ENCODE peak calls at places on chromosomes 4 and X, in four cellular contexts. T is trophoblast cell, E is mesenchymal stem cell, I is H1. L is an unnamed sample.
A peak's percentile ranks its signal among the peaks of the same experiment; 100 is the strongest.

GRCh38 chr4:110619401-110620247 is 3.3 kb downstream of the PITX2 start:
- DNase-seq in E (peak; percentile 81), I (peak; percentile 71), T (no peak), L (peak; percentile 57)

GRCh38 chr4:25021206-25021605 is 9.5 kb downstream of the LGI2 start:
- DNase-seq in E (no peak), I (no peak), T (peak; percentile 17), L (no peak)

GRCh38 chr4:42628740-42629139 is 28.2 kb downstream of the ATP8A1 start:
- DNase-seq in T (no peak), E (no peak), I (no peak), L (no peak)

GRCh38 chrX:11970935-11971334 is 167.3 kb upstream of the FRMPD4 start:
- DNase-seq in I (no peak), E (no peak), T (no peak), L (no peak)

GRCh38 chr4:76687730-76688441 is 210.1 kb downstream of the SOWAHB start:
- DNase-seq in E (peak; percentile 18), T (no peak), I (no peak), L (no peak)

GRCh38 chr4:100841911-100842310 is 324.1 kb upstream of the EMCN start:
- DNase-seq in I (no peak), T (no peak), E (peak; percentile 63), L (no peak)

GRCh38 chr4:176150283-176150682 is 45.1 kb downstream of the SPATA4 start:
- DNase-seq in E (peak; percentile 32), T (peak; percentile 5), I (no peak), L (no peak)

GRCh38 chr4:147479817-147480216 is 1.1 kb upstream of the EDNRA start:
- DNase-seq in I (no peak), T (no peak), E (peak; percentile 49), L (no peak)

GRCh38 chrX:105876658-105877057 is 54.3 kb downstream of the NRK start:
- DNase-seq in T (no peak), E (peak; percentile 18), I (no peak), L (peak; percentile 0)

GRCh38 chrX:2485460-2485753 is 15.4 kb downstream of the DHRSX start:
- DNase-seq in I (no peak), T (no peak), E (no peak), L (no peak)

GRCh38 chr4:3318561-3319021 is 25.8 kb downstream of the RGS12 start:
- DNase-seq in E (no peak), T (no peak), I (peak; percentile 91), L (no peak)

GRCh38 chr4:187996502-187997177 is 1.1 kb downstream of the ZFP42 start:
- DNase-seq in I (peak; percentile 70), E (no peak), T (peak; percentile 27), L (no peak)
- H2BK12ac ChIP-seq in I (peak overlapping the region; percentile 39), E (no peak overlapping the region), T (peak overlapping the region; percentile 27), L (no peak overlapping the region)

DNA sequence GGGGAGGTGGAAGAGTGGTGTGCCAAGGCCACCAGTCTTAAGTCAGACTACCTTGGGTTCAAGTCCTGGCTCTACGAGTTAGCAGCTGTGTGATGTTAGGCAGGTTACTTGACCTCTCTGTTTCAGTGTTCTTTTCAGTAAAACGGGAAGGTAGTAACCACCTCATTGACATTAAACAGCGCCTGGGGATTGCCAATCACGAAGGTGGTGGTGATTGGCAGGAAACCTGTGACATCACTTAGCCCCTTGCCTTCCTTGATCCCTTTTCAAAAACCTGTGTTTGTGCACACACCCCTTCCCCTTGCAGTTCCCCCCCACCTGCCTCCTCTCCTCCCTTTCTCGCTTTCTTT is 7.6 kb downstream of the KLF3 start:
- DNase-seq in T (no peak), E (no peak), I (no peak), L (no peak)
- H3K9ac ChIP-seq in T (no peak overlapping the region), E (peak overlapping the region; percentile 72), I (no peak overlapping the region), L (no peak overlapping the region)

GRCh38 chr4:35503435-35503834 is 740.9 kb downstream of the ARAP2 start:
- DNase-seq in E (no peak), T (no peak), I (no peak), L (no peak)
- H3K4me3 ChIP-seq in E (no peak overlapping the region), T (no peak overlapping the region), I (no peak overlapping the region), L (no peak overlapping the region)

DNA sequence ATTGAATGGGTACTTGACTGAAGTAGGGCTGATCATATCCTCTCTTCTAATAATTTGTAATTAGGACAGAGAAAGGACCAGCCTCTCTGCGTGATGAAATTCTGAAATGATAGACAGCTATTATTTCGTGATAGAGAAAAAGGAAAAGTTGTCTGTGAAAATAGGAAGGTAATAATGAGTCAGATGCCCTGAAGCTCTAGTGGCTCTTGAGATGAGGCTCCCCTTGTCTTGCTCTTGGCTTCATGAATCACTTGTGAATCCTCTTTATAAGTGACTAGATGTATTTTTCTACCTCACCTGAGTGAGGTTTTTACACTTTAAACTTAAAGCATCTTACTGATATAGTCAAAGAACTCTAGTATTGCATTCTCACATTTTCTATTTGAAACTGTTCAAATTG is 888.9 kb downstream of the PCDH18 start:
- DNase-seq in I (no peak), T (no peak), E (no peak), L (no peak)
- H2BK12ac ChIP-seq in I (no peak overlapping the region), T (no peak overlapping the region), E (no peak overlapping the region), L (no peak overlapping the region)

DNA sequence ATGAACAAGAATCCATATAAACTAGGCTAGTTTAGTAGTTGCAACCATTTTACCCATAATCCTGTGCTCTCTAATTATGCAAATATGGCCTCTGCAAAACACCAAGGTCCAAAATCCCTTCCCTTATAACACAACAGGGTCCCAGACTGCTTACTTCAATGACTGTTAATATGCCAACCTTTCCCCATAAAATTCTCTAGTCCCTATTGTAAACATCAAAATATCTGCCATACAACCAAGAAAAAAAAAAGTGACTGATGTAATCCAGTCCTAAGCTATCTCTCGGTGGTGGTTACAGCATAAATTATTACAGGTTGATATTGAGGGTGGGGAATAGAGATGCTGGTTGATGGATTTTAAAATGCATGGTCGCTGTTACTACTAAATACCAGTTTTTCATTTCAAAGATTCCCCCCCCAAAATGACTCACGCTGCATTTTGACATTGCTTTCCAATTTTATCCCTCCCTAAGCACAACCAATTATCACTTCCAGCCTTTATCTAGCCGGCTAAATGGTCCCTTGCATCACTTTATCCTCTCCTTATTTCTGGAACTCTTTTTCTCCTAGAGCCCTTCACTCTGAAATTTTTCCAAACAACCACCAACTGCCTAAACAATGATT is 44.8 kb downstream of the TSPAN5 start:
- DNase-seq in I (no peak), T (no peak), E (peak; percentile 16), L (no peak)
- H3K9ac ChIP-seq in I (no peak overlapping the region), T (no peak overlapping the region), E (no peak overlapping the region), L (no peak overlapping the region)

DNA sequence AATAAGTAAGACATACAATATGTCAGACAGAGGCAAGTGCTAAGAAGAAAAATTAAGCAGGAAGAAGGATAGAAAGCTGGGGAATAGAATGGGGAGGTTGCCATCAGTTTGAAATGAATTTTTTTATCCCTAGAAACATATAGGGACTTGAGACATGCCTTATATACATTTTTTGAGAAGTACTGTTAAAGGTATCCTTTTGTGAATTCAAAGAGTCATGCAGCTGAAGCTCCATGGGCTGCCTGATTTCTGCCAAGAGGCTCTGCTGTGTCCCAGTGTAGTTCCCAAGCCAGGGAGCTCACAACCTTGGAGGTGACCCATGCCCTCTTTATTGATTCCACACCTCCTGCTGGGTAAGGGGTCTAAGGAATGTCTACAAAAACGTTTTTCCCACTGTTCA is 564.6 kb upstream of the DIPK2B start:
- DNase-seq in I (no peak), T (no peak), E (no peak), L (no peak)
- H3K4me3 ChIP-seq in I (no peak overlapping the region), T (no peak overlapping the region), E (peak overlapping the region; percentile 89), L (no peak overlapping the region)

DNA sequence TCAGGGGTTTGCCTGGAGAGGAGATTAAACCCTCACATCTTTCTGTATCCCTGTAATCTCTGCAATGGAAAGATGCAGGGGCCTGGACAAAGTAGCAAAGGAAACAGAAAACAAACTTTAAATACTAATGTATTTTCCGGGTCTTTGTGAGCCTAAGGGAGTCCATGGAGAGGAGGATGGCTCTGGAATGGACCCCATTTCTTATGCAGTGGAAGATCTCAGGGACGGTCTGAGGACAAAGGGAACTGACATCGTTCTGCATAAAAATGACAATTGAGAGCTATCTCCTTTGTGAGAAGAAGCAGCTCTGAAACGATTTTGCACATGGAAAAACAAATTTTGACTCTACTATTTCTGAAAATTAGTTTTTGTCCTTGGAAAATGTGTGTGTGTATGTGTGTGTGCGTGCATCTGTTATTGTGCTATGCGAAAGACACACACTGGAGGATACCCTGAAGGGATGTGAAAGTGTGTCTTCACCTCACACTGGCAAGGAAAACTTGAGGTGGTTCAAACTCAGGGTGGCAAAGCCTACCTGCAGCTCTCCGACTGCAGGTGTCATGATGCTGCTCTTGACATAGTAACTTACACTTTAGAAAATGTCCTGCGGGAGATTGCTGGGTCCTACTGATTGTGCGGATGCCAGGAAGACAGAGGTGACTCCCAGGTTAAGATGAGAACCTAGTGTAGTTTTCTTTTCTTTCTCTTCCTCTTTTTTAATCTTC is 126.4 kb upstream of the JADE1 start:
- DNase-seq in I (peak; percentile 52), E (no peak), T (no peak), L (no peak)
- H2BK12ac ChIP-seq in I (peak overlapping the region; percentile 98), E (no peak overlapping the region), T (no peak overlapping the region), L (no peak overlapping the region)

GRCh38 chr4:13483142-13484044 is 747 bp downstream of the RAB28 start:
- DNase-seq in E (peak; percentile 86), T (peak; percentile 2), I (no peak), L (peak; percentile 71)

GRCh38 chr4:13484045-13484748 is at the start of gene RAB28:
- DNase-seq in I (peak; percentile 93), E (peak; percentile 95), T (peak; percentile 91), L (peak; percentile 90)

GRCh38 chr4:13481569-13481968 is 2.6 kb downstream of the RAB28 start:
- DNase-seq in I (no peak), T (no peak), E (peak; percentile 59), L (peak; percentile 11)

GRCh38 chr4:13484749-13485345 is 707 bp upstream of the RAB28 start:
- DNase-seq in I (no peak), E (peak; percentile 68), T (no peak), L (no peak)
- H3K9ac ChIP-seq in I (peak overlapping the region; percentile 96), E (peak overlapping the region; percentile 99), T (peak overlapping the region; percentile 68), L (peak overlapping the region; percentile 50)

GRCh38 chrX:80747832-80748231 is 61.8 kb downstream of the BRWD3 start:
- DNase-seq in T (no peak), E (no peak), I (no peak), L (no peak)
- H3K4me3 ChIP-seq in T (no peak overlapping the region), E (no peak overlapping the region), I (no peak overlapping the region), L (no peak overlapping the region)